ENCODE peak calls at places on chromosomes 11 and 22, in nine cellular contexts. B is CD4-positive, CD25-positive, alpha-beta regulatory T cell; L is mucosa of descending colon; S is EL; H is A549; M is amniotic stem cell; V is skeletal muscle cell; D is D721Med; Y is activated CD4-positive, alpha-beta T cell treated with anti-CD3 and anti-CD28 coated beads, Interleukin-2, amount 50 U/mL, for 4 hours. O is an unnamed sample.

GRCh38 chr11:67612751-67613150 is 6.0 kb downstream of the NDUFV1 start:
- DNase-seq in B (no peak), L (no peak), S (no peak), H (no peak), M (no peak), V (no peak), D (no peak), Y (no peak), O (no peak)

GRCh38 chr11:128860571-128861361 is 6.3 kb downstream of the KCNJ1 start:
- DNase-seq in B (no peak), L (no peak), S (peak), H (no peak), M (peak), V (no peak), D (no peak), Y (no peak), O (no peak)

GRCh38 chr11:61814242-61814957 is 2.4 kb downstream of the FADS1 start:
- DNase-seq in B (no peak), L (peak), S (peak), H (peak), M (no peak), V (no peak), D (no peak), Y (no peak), O (no peak)

GRCh38 chr11:8642226-8642625 is 40.2 kb downstream of the TRIM66 start:
- DNase-seq in B (no peak), L (no peak), S (no peak), H (no peak), M (no peak), V (no peak), D (no peak), Y (no peak), O (no peak)

GRCh38 chr22:36215976-36216375 is 14.4 kb upstream of the APOL4 start:
- DNase-seq in B (no peak), L (no peak), S (no peak), H (no peak), M (no peak), V (no peak), D (no peak), Y (no peak), O (no peak)

GRCh38 chr22:31056986-31057599 is 24.0 kb upstream of the SMTN start:
- DNase-seq in B (no peak), L (no peak), S (no peak), H (no peak), M (no peak), V (no peak), D (no peak), Y (no peak), O (no peak)

GRCh38 chr22:40626826-40627225 is 9.7 kb downstream of the MRTFA start:
- DNase-seq in B (no peak), L (no peak), S (no peak), H (no peak), M (no peak), V (no peak), D (no peak), Y (no peak), O (no peak)

GRCh38 chr11:14371249-14371648 is 12.3 kb upstream of the RRAS2 start:
- DNase-seq in B (no peak), L (no peak), S (no peak), H (no peak), M (no peak), V (no peak), D (no peak), Y (no peak), O (no peak)

GRCh38 chr11:67651976-67652895 is 1.7 kb upstream of the ACY3 start:
- DNase-seq in B (no peak), L (no peak), S (no peak), H (no peak), M (no peak), V (no peak), D (no peak), Y (no peak), O (no peak)

GRCh38 chr11:82080160-82080559 is 653.5 kb downstream of the FAM181B start:
- DNase-seq in B (no peak), L (no peak), S (no peak), H (no peak), M (no peak), V (no peak), D (no peak), Y (no peak), O (no peak)

GRCh38 chr11:10604340-10604748 is 35.9 kb upstream of the LYVE1 start:
- DNase-seq in B (no peak), L (no peak), S (peak), H (no peak), M (no peak), V (peak), D (no peak), Y (no peak), O (no peak)

GRCh38 chr11:95908826-95909225 is 15.1 kb downstream of the MTMR2 start:
- DNase-seq in B (no peak), L (no peak), S (no peak), H (no peak), M (no peak), V (no peak), D (no peak), Y (no peak), O (no peak)

GRCh38 chr11:46346886-46347636 is at the start of gene DGKZ:
- DNase-seq in B (peak), L (peak), S (peak), H (peak), M (peak), V (no peak), D (peak), Y (peak), O (peak)

GRCh38 chr22:49202226-49202625 is 625.4 kb downstream of the BRD1 start:
- DNase-seq in B (no peak), L (no peak), S (no peak), H (no peak), M (no peak), V (no peak), D (no peak), Y (no peak), O (no peak)

GRCh38 chr11:102527701-102528100 is 2.8 kb downstream of the MMP7 start:
- DNase-seq in B (no peak), L (no peak), S (peak), H (no peak), M (no peak), V (no peak), D (no peak), Y (no peak), O (no peak)

GRCh38 chr22:39935622-39936021 is 24.6 kb upstream of the TMA7B start:
- DNase-seq in B (no peak), L (no peak), S (no peak), H (no peak), M (no peak), V (no peak), D (no peak), Y (no peak), O (no peak)

GRCh38 chr11:2566223-2567025 is 121.6 kb downstream of the KCNQ1 start:
- DNase-seq in B (no peak), L (peak), S (no peak), H (no peak), M (no peak), V (no peak), D (no peak), Y (no peak), O (no peak)

GRCh38 chr11:20093775-20094174 is 66.5 kb downstream of the DBX1 start:
- DNase-seq in B (no peak), L (no peak), S (no peak), H (no peak), M (no peak), V (peak), D (no peak), Y (no peak), O (no peak)

GRCh38 chr11:6390718-6391547 is 659 bp downstream of the SMPD1 start:
- DNase-seq in B (no peak), L (no peak), S (no peak), H (no peak), M (no peak), V (no peak), D (no peak), Y (no peak), O (no peak)

GRCh38 chr22:41873391-41873790 is 40.5 kb downstream of the SREBF2 start:
- DNase-seq in B (no peak), L (no peak), S (no peak), H (no peak), M (no peak), V (no peak), D (no peak), Y (peak), O (peak)

GRCh38 chr11:48077251-48077650 is 96.9 kb downstream of the PTPRJ start:
- DNase-seq in B (no peak), L (no peak), S (peak), H (no peak), M (no peak), V (no peak), D (no peak), Y (no peak), O (no peak)

GRCh38 chr11:120104041-120104440 is 33.9 kb downstream of the TRIM29 start:
- DNase-seq in B (no peak), L (no peak), S (no peak), H (no peak), M (no peak), V (no peak), D (no peak), Y (no peak), O (no peak)

GRCh38 chr11:15810079-15810478 is 546.3 kb downstream of the SOX6 start:
- DNase-seq in B (no peak), L (no peak), S (no peak), H (no peak), M (no peak), V (no peak), D (no peak), Y (no peak), O (no peak)

GRCh38 chr11:132125855-132126841 is 755.7 kb downstream of the NTM start:
- DNase-seq in B (peak), L (peak), S (peak), H (no peak), M (no peak), V (peak), D (no peak), Y (no peak), O (no peak)

O was measured in naive thymus-derived CD8-positive, alpha-beta T cell.